ENCODE peak calls at places on chromosomes 13 and 19, in six cellular contexts. One of them, this sample, is unnamed.

GRCh38 chr13:90868321-90868920 is 479.1 kb upstream of the MIR17HG start:
- DNase-seq in tibial nerve: no peak
- DNase-seq in HCT116: peak; percentile 8
- DNase-seq in neuronal stem cell: peak; percentile 17
- DNase-seq in Panc1: no peak
- DNase-seq in K562: peak; percentile 57
- DNase-seq in this sample: no peak

GRCh38 chr13:75621147-75621546 is 15.0 kb upstream of the LMO7 start:
- DNase-seq in tibial nerve: no peak
- DNase-seq in HCT116: no peak
- DNase-seq in neuronal stem cell: no peak
- DNase-seq in Panc1: no peak
- DNase-seq in K562: no peak
- DNase-seq in this sample: no peak

GRCh38 chr19:2215281-2215751 is 20.8 kb downstream of the PLEKHJ1 start:
- DNase-seq in tibial nerve: no peak
- DNase-seq in HCT116: no peak
- DNase-seq in neuronal stem cell: no peak
- DNase-seq in Panc1: no peak
- DNase-seq in K562: no peak
- DNase-seq in this sample: peak; percentile 94

GRCh38 chr19:47729468-47729798 is 15.9 kb upstream of the NOP53 start:
- DNase-seq in tibial nerve: peak; percentile 46
- DNase-seq in HCT116: peak; percentile 79
- DNase-seq in neuronal stem cell: no peak
- DNase-seq in Panc1: peak; percentile 51
- DNase-seq in K562: peak; percentile 80
- DNase-seq in this sample: peak; percentile 79

GRCh38 chr19:17658666-17659065 is 29.5 kb downstream of the UNC13A start:
- DNase-seq in tibial nerve: no peak
- DNase-seq in HCT116: no peak
- DNase-seq in neuronal stem cell: no peak
- DNase-seq in Panc1: no peak
- DNase-seq in K562: no peak
- DNase-seq in this sample: no peak

GRCh38 chr13:79581870-79582315 is 100.9 kb downstream of the NDFIP2 start:
- DNase-seq in tibial nerve: no peak
- DNase-seq in HCT116: peak; percentile 2
- DNase-seq in neuronal stem cell: no peak
- DNase-seq in Panc1: no peak
- DNase-seq in K562: no peak
- DNase-seq in this sample: no peak

GRCh38 chr13:47038196-47038595 is 141.3 kb upstream of the HTR2A start:
- DNase-seq in tibial nerve: no peak
- DNase-seq in HCT116: no peak
- DNase-seq in neuronal stem cell: no peak
- DNase-seq in Panc1: no peak
- DNase-seq in K562: no peak
- DNase-seq in this sample: no peak

GRCh38 chr13:112208656-112209055 is 141.7 kb downstream of the SOX1 start:
- DNase-seq in tibial nerve: no peak
- DNase-seq in HCT116: no peak
- DNase-seq in neuronal stem cell: no peak
- DNase-seq in Panc1: no peak
- DNase-seq in K562: no peak
- DNase-seq in this sample: no peak

GRCh38 chr13:43596924-43597598 is 189.7 kb downstream of the ENOX1 start:
- DNase-seq in tibial nerve: no peak
- DNase-seq in HCT116: no peak
- DNase-seq in neuronal stem cell: no peak
- DNase-seq in Panc1: no peak
- DNase-seq in K562: no peak
- DNase-seq in this sample: no peak
- H3K4me3 ChIP-seq in tibial nerve: no peak overlapping the region
- H3K4me3 ChIP-seq in HCT116: no peak overlapping the region
- H3K4me3 ChIP-seq in neuronal stem cell: no peak overlapping the region
- H3K4me3 ChIP-seq in Panc1: no peak overlapping the region
- H3K4me3 ChIP-seq in K562: no peak overlapping the region
- H3K4me3 ChIP-seq in this sample: no peak overlapping the region

DNA sequence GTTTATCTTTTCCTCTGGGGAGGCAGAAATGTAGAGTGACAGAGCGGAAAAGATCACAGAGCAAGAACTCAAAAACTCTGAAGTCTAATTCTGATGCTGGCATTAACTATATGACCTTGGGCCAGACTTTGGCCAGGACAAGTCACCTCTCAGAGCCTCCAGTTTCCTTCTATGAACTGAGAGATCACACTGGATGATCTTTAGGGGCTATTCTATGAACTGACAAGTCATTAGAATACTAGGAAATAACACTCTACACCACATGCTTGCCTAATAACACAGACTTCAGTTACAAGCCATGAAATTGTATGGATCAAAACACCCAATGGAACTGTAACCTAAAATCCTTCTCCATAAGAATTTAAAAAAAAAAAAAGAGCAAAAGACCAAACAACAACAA is 16.9 kb downstream of the SLC25A30 start:
- DNase-seq in tibial nerve: no peak
- DNase-seq in HCT116: no peak
- DNase-seq in neuronal stem cell: no peak
- DNase-seq in Panc1: no peak
- DNase-seq in K562: no peak
- DNase-seq in this sample: no peak
- H3K36me3 ChIP-seq in tibial nerve: no peaks in the 10 kb centered on the region
- H3K36me3 ChIP-seq in HCT116: peaks cover 36% of the 10 kb centered on the region
- H3K36me3 ChIP-seq in neuronal stem cell: peaks cover 55% of the 10 kb centered on the region
- H3K36me3 ChIP-seq in Panc1: peaks cover 7% of the 10 kb centered on the region
- H3K36me3 ChIP-seq in K562: peaks cover 10% of the 10 kb centered on the region
- H3K36me3 ChIP-seq in this sample: peaks cover 7% of the 10 kb centered on the region

GRCh38 chr19:15859187-15859586 is 38.7 kb downstream of the CYP4F2 start:
- DNase-seq in tibial nerve: no peak
- DNase-seq in HCT116: no peak
- DNase-seq in neuronal stem cell: no peak
- DNase-seq in Panc1: no peak
- DNase-seq in K562: no peak
- DNase-seq in this sample: no peak
- H3K4me3 ChIP-seq in tibial nerve: no peak overlapping the region
- H3K4me3 ChIP-seq in HCT116: no peak overlapping the region
- H3K4me3 ChIP-seq in neuronal stem cell: no peak overlapping the region
- H3K4me3 ChIP-seq in Panc1: no peak overlapping the region
- H3K4me3 ChIP-seq in K562: no peak overlapping the region
- H3K4me3 ChIP-seq in this sample: no peak overlapping the region

GRCh38 chr19:12628040-12629022 is 17.6 kb downstream of the ZNF791 start:
- DNase-seq in tibial nerve: no peak
- DNase-seq in HCT116: no peak
- DNase-seq in neuronal stem cell: no peak
- DNase-seq in Panc1: no peak
- DNase-seq in K562: no peak
- DNase-seq in this sample: no peak

GRCh38 chr19:12629215-12629614 is 18.5 kb downstream of the ZNF791 start:
- DNase-seq in tibial nerve: no peak
- DNase-seq in HCT116: no peak
- DNase-seq in neuronal stem cell: no peak
- DNase-seq in Panc1: no peak
- DNase-seq in K562: no peak
- DNase-seq in this sample: no peak

GRCh38 chr19:12623361-12624031 is 12.8 kb downstream of the ZNF791 start:
- DNase-seq in tibial nerve: no peak
- DNase-seq in HCT116: no peak
- DNase-seq in neuronal stem cell: no peak
- DNase-seq in Panc1: no peak
- DNase-seq in K562: no peak
- DNase-seq in this sample: no peak

GRCh38 chr19:12626958-12627357 is 16.2 kb downstream of the ZNF791 start:
- DNase-seq in tibial nerve: no peak
- DNase-seq in HCT116: no peak
- DNase-seq in neuronal stem cell: no peak
- DNase-seq in Panc1: no peak
- DNase-seq in K562: no peak
- DNase-seq in this sample: no peak
- H3K36me3 ChIP-seq in tibial nerve: peaks cover 18% of the 10 kb centered on the region
- H3K36me3 ChIP-seq in HCT116: peaks cover 51% of the 10 kb centered on the region
- H3K36me3 ChIP-seq in neuronal stem cell: peaks cover 85% of the 10 kb centered on the region
- H3K36me3 ChIP-seq in Panc1: peaks cover 8% of the 10 kb centered on the region
- H3K36me3 ChIP-seq in K562: peaks cover 60% of the 10 kb centered on the region
- H3K36me3 ChIP-seq in this sample: peaks cover 26% of the 10 kb centered on the region

GRCh38 chr19:13986348-13986904 is 19.7 kb downstream of the RFX1 start:
- DNase-seq in tibial nerve: peak; percentile 64
- DNase-seq in HCT116: no peak
- DNase-seq in neuronal stem cell: no peak
- DNase-seq in Panc1: no peak
- DNase-seq in K562: no peak
- DNase-seq in this sample: peak; percentile 97
- H3K4me3 ChIP-seq in tibial nerve: no peak overlapping the region
- H3K4me3 ChIP-seq in HCT116: no peak overlapping the region
- H3K4me3 ChIP-seq in neuronal stem cell: no peak overlapping the region
- H3K4me3 ChIP-seq in Panc1: no peak overlapping the region
- H3K4me3 ChIP-seq in K562: no peak overlapping the region
- H3K4me3 ChIP-seq in this sample: peak overlapping the region; percentile 11

DNA sequence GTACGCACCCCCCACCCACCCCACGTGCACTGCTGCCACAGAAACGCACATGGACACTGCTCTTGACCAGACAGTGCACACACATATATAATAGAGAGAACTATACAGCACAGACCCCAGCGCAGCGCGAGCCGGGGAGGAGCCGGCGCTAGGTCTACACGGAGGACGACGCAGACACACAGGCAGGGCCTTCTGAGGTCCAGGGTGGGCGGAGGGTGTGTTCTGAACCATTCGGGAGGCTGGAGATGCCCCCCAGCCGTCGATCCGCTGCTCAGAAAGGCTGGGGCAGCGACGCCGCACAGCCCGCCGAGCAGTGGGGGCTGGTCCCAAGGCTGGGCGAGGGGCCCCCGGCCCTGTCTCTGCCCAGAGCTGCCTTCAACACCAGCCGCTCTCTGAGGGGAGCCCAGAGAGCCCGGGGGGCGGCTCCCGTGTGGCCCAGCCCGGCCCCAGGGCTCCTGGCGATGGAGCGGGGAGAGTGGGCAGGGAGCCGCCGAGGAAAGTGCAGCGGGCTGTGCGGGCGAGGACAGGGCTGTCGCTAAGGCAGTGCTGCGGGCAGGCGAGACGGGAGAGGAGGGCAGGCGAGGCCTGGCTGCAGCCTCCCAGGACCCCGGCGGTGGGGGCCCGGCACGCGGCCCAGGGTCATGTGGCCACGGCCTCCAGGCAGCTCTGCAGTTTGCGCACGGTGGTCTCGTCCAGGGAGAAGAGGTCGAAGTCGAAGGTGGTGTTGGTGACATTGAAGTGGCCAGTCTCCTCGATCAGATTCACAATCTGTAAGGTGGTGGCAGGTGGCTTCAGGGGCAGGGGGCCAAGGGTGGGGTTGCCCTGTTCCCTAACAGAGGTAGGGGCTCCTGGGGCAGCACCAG is 67.1 kb downstream of the MLLT1 start:
- DNase-seq in tibial nerve: no peak
- DNase-seq in HCT116: no peak
- DNase-seq in neuronal stem cell: no peak
- DNase-seq in Panc1: no peak
- DNase-seq in K562: no peak
- DNase-seq in this sample: peak; percentile 64
- H3K36me3 ChIP-seq in tibial nerve: no peaks in the 10 kb centered on the region
- H3K36me3 ChIP-seq in HCT116: no peaks in the 10 kb centered on the region
- H3K36me3 ChIP-seq in neuronal stem cell: peaks cover 38% of the 10 kb centered on the region
- H3K36me3 ChIP-seq in Panc1: no peaks in the 10 kb centered on the region
- H3K36me3 ChIP-seq in K562: peaks cover 42% of the 10 kb centered on the region
- H3K36me3 ChIP-seq in this sample: no peaks in the 10 kb centered on the region

DNA sequence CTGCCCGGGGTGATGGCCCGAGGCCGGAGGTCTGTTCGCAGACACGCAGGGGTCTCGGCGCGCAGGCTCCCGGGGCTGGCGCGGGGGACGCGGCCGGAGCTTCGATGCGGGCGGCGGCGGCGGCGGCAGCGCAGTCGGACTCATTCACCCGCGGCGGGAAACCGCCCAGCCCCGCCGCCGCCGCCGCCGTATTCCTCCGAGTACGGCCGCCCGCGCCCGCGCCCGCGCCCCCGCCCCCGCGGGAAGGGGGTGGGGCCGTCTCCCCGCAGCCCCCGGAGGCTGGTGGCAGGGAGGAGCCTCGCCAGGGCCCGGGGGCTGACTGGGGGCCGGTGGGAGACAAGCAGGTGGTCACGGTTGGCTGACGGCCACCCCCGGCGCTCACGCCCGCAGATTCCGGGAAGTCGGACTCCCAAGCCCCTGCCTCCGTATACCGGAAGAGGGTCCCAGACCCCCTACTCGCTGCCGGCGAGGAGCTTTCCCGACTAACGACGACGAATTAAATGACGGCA is at the start of gene C2CD4C:
- DNase-seq in tibial nerve: peak; percentile 10
- DNase-seq in HCT116: no peak
- DNase-seq in neuronal stem cell: no peak
- DNase-seq in Panc1: no peak
- DNase-seq in K562: peak; percentile 81
- DNase-seq in this sample: no peak
- H3K4me3 ChIP-seq in tibial nerve: peak within 1 kb of the TSS; percentile 45
- H3K4me3 ChIP-seq in HCT116: peak within 1 kb of the TSS; percentile 47
- H3K4me3 ChIP-seq in neuronal stem cell: peak within 1 kb of the TSS; percentile 55
- H3K4me3 ChIP-seq in Panc1: peak within 1 kb of the TSS; percentile 34
- H3K4me3 ChIP-seq in K562: peak within 1 kb of the TSS; percentile 15
- H3K4me3 ChIP-seq in this sample: peak within 1 kb of the TSS; percentile 54

This sample was measured in H7.